ENCODE peak calls at places on chromosomes 13 and 19, in ten cellular contexts. S is KBM-7; O is T-helper 2 cell; C is choroid plexus epithelial cell; Y is heart left ventricle; I is NCI-H2081 treated with DMSO at 0.1 percent for 48 hours; U is H54; J is stimulated activated CD4-positive, alpha-beta T cell treated with anti-CD3 and anti-CD28 coated beads, Interleukin-1b, Interleukin-23, amount 100 ng/mL, for 1 hour; Z is astrocyte of the hippocampus; B is stimulated activated naive CD4-positive, alpha-beta T cell. F is an unnamed sample.

GRCh38 chr19:34644991-34645461 is 31.9 kb downstream of the SCGB2B2 start:
- DNase-seq in S (no peak), O (no peak), C (no peak), Y (peak), I (no peak), U (no peak), J (no peak), Z (no peak), B (no peak), F (no peak)

GRCh38 chr13:24365191-24365590 is 55.8 kb downstream of the C1QTNF9 start:
- DNase-seq in S (no peak), O (no peak), C (no peak), Y (no peak), I (no peak), U (no peak), J (no peak), Z (no peak), B (no peak), F (no peak)

GRCh38 chr19:55285225-55285890 is 1.6 kb downstream of the BRSK1 start:
- DNase-seq in S (no peak), O (no peak), C (no peak), Y (no peak), I (no peak), U (no peak), J (no peak), Z (peak), B (no peak), F (no peak)

GRCh38 chr13:114272977-114273376 is 8.4 kb upstream of the UPF3A start:
- DNase-seq in S (peak), O (no peak), C (no peak), Y (no peak), I (no peak), U (no peak), J (no peak), Z (no peak), B (no peak), F (no peak)

GRCh38 chr13:32639502-32640105 is 53.4 kb downstream of the PDS5B start:
- DNase-seq in S (peak), O (no peak), C (peak), Y (no peak), I (no peak), U (no peak), J (no peak), Z (peak), B (peak), F (peak)

GRCh38 chr19:5281588-5281987 is 59.0 kb downstream of the PTPRS start:
- DNase-seq in S (no peak), O (no peak), C (no peak), Y (peak), I (no peak), U (no peak), J (no peak), Z (no peak), B (no peak), F (no peak)

GRCh38 chr13:45500492-45501174 is 35.9 kb downstream of the COG3 start:
- DNase-seq in S (peak), O (no peak), C (peak), Y (no peak), I (no peak), U (no peak), J (no peak), Z (peak), B (no peak), F (peak)

GRCh38 chr19:33125929-33126388 is 6.0 kb upstream of the WDR88 start:
- DNase-seq in S (peak), O (no peak), C (peak), Y (no peak), I (no peak), U (peak), J (peak), Z (peak), B (peak), F (peak)

GRCh38 chr19:7595466-7596133 is at the start of gene CAMSAP3:
- DNase-seq in S (peak), O (no peak), C (no peak), Y (no peak), I (peak), U (no peak), J (peak), Z (peak), B (peak), F (no peak)

GRCh38 chr19:12930002-12930645 is 3.4 kb downstream of the FARSA start:
- DNase-seq in S (peak), O (no peak), C (no peak), Y (no peak), I (no peak), U (no peak), J (no peak), Z (no peak), B (no peak), F (no peak)

GRCh38 chr13:85741017-85741416 is 58.2 kb downstream of the SLITRK6 start:
- DNase-seq in S (no peak), O (no peak), C (no peak), Y (no peak), I (no peak), U (no peak), J (no peak), Z (no peak), B (no peak), F (no peak)

GRCh38 chr13:76790519-76791289 is 95.5 kb downstream of the KCTD12 start:
- DNase-seq in S (no peak), O (no peak), C (peak), Y (no peak), I (no peak), U (no peak), J (no peak), Z (peak), B (no peak), F (no peak)

GRCh38 chr13:31331051-31331450 is 131.3 kb downstream of the B3GLCT start:
- DNase-seq in S (no peak), O (no peak), C (no peak), Y (no peak), I (no peak), U (no peak), J (no peak), Z (no peak), B (no peak), F (no peak)

GRCh38 chr19:7870571-7871279 is 3.5 kb downstream of the PRR36 start:
- DNase-seq in S (peak), O (no peak), C (peak), Y (no peak), I (no peak), U (peak), J (no peak), Z (peak), B (no peak), F (peak)

GRCh38 chr19:2266183-2266993 is 10.2 kb upstream of the JSRP1 start:
- DNase-seq in S (peak), O (no peak), C (peak), Y (peak), I (no peak), U (no peak), J (no peak), Z (peak), B (peak), F (peak)